ENCODE peak calls at places on chromosome 20, in four cellular contexts. I is AG10803, X is right cardiac atrium, T is kidney tubule cell. W is an unnamed sample.

GRCh38 chr20:62287129-62287528 is 15.7 kb upstream of the ADRM1 start:
- DNase-seq in X (no peak), T (no peak), I (no peak), W (no peak)

GRCh38 chr20:50366270-50367103 is 143.7 kb upstream of the PTPN1 start:
- DNase-seq in T (peak; percentile 77), I (peak; percentile 14), X (peak; percentile 79), W (peak; percentile 49)

GRCh38 chr20:51378171-51378928 is 164.2 kb downstream of the NFATC2 start:
- DNase-seq in I (no peak), X (no peak), T (no peak), W (no peak)

GRCh38 chr20:62576815-62577214 is 65.5 kb upstream of the SLCO4A1 start:
- DNase-seq in T (peak; percentile 19), I (peak; percentile 11), X (no peak), W (no peak)

GRCh38 chr20:164618-165017 is 7.4 kb downstream of the DEFB127 start:
- DNase-seq in I (no peak), X (no peak), T (no peak), W (no peak)

GRCh38 chr20:16271450-16271849 is 301.8 kb downstream of the KIF16B start:
- DNase-seq in T (peak; percentile 15), X (no peak), I (no peak), W (peak; percentile 10)

GRCh38 chr20:19932170-19932667 is 84.9 kb upstream of the NAA20 start:
- DNase-seq in I (peak; percentile 96), X (peak; percentile 72), T (peak; percentile 55), W (no peak)

GRCh38 chr20:13231031-13231752 is 10.1 kb downstream of the ISM1 start:
- DNase-seq in T (peak; percentile 93), I (no peak), X (no peak), W (peak; percentile 85)

GRCh38 chr20:13085275-13085674 is 76.5 kb downstream of the SPTLC3 start:
- DNase-seq in X (no peak), T (no peak), I (peak; percentile 3), W (no peak)

GRCh38 chr20:22285555-22285954 is 298.8 kb downstream of the FOXA2 start:
- DNase-seq in I (no peak), T (no peak), X (no peak), W (no peak)

GRCh38 chr20:33262658-33263065 is 20.4 kb upstream of the BPIFB1 start:
- DNase-seq in X (no peak), T (peak; percentile 68), I (peak; percentile 55), W (peak; percentile 28)

GRCh38 chr20:35954907-35955251 is 577 bp upstream of the SCAND1 start:
- DNase-seq in T (peak; percentile 53), X (no peak), I (peak; percentile 43), W (peak; percentile 35)

GRCh38 chr20:51385941-51386530 is 156.5 kb downstream of the NFATC2 start:
- DNase-seq in X (no peak), T (peak; percentile 33), I (peak; percentile 40), W (peak; percentile 18)

GRCh38 chr20:58579819-58580492 is 64.8 kb upstream of the APCDD1L start:
- DNase-seq in I (no peak), X (no peak), T (no peak), W (no peak)

GRCh38 chr20:3213226-3213625 is 3.9 kb downstream of the ITPA start:
- DNase-seq in X (no peak), I (no peak), T (no peak), W (no peak)

GRCh38 chr20:4006640-4007039 is 8.7 kb downstream of the RNF24 start:
- DNase-seq in T (no peak), X (peak; percentile 86), I (peak; percentile 71), W (no peak)

GRCh38 chr20:54132612-54133433 is 41.0 kb downstream of the CYP24A1 start:
- DNase-seq in T (peak; percentile 100), I (peak; percentile 99), X (no peak), W (peak; percentile 99)

GRCh38 chr20:61404311-61404710 is 152.2 kb downstream of the CDH4 start:
- DNase-seq in I (no peak), T (no peak), X (no peak), W (no peak)

GRCh38 chr20:51494241-51495110 is 48.0 kb downstream of the NFATC2 start:
- DNase-seq in I (no peak), T (no peak), X (no peak), W (no peak)

GRCh38 chr20:22579119-22579427 is 5.3 kb downstream of the FOXA2 start:
- DNase-seq in X (no peak), I (no peak), T (no peak), W (no peak)

GRCh38 chr20:58627212-58628072 is 23.6 kb upstream of the STX16 start:
- DNase-seq in T (no peak), I (no peak), X (no peak), W (no peak)

GRCh38 chr20:11229772-11230171 is 556.0 kb upstream of the JAG1 start:
- DNase-seq in T (peak; percentile 96), I (peak; percentile 96), X (peak; percentile 79), W (peak; percentile 80)

GRCh38 chr20:53034899-53035298 is 62.7 kb downstream of the TSHZ2 start:
- DNase-seq in X (no peak), I (no peak), T (no peak), W (no peak)

GRCh38 chr20:46946181-46946624 is 51.6 kb downstream of the EYA2 start:
- DNase-seq in I (no peak), X (no peak), T (no peak), W (no peak)

GRCh38 chr20:57659789-57660509 is 39.7 kb upstream of the ZBP1 start:
- DNase-seq in T (no peak), X (peak; percentile 22), I (no peak), W (no peak)

GRCh38 chr20:38081575-38081974 is 48.0 kb downstream of the RPRD1B start:
- DNase-seq in X (no peak), T (no peak), I (no peak), W (no peak)

GRCh38 chr20:10828221-10828620 is 154.4 kb upstream of the JAG1 start:
- DNase-seq in I (no peak), X (no peak), T (no peak), W (no peak)

GRCh38 chr20:496126-496696 is 33.9 kb upstream of the TBC1D20 start:
- DNase-seq in X (no peak), T (no peak), I (peak; percentile 87), W (no peak)

W was measured in RCC 7860.